ENCODE peak calls at places on chromosomes 6 and 20, in five cellular contexts. A is natural killer cell, P is adrenal gland, T is myocyte, R is T-helper 9 cell. V is an unnamed sample.

GRCh38 chr6:136319732-136320131 is 30.1 kb upstream of the BCLAF1 start:
- DNase-seq in A (no peak), P (no peak), T (no peak), R (no peak), V (no peak)

GRCh38 chr6:71138416-71138815 is 150.2 kb upstream of the OGFRL1 start:
- DNase-seq in A (no peak), P (no peak), T (no peak), R (no peak), V (no peak)

GRCh38 chr6:15481892-15482291 is 180.9 kb downstream of the DTNBP1 start:
- DNase-seq in A (no peak), P (no peak), T (peak), R (no peak), V (no peak)

GRCh38 chr6:126143650-126144260 is 157.4 kb downstream of the TRMT11 start:
- DNase-seq in A (no peak), P (no peak), T (no peak), R (no peak), V (no peak)

GRCh38 chr6:137978252-137978896 is 111.3 kb downstream of the TNFAIP3 start:
- DNase-seq in A (no peak), P (no peak), T (no peak), R (no peak), V (no peak)

GRCh38 chr6:139539852-139540251 is 165.4 kb upstream of the CITED2 start:
- DNase-seq in A (no peak), P (no peak), T (peak), R (no peak), V (no peak)

GRCh38 chr20:760751-761417 is 7.4 kb downstream of the SLC52A3 start:
- DNase-seq in A (no peak), P (no peak), T (no peak), R (peak), V (no peak)

GRCh38 chr6:292506-293184 is 358 bp downstream of the DUSP22 start:
- DNase-seq in A (peak), P (peak), T (peak), R (peak), V (peak)

GRCh38 chr6:25519856-25520255 is 132.2 kb upstream of the SCGN start:
- DNase-seq in A (no peak), P (no peak), T (peak), R (no peak), V (no peak)

GRCh38 chr6:38997128-38997761 is 51.3 kb upstream of the GLP1R start:
- DNase-seq in A (peak), P (no peak), T (peak), R (peak), V (no peak)

GRCh38 chr6:36590237-36590636 is 3.9 kb upstream of the SRSF3 start:
- DNase-seq in A (no peak), P (no peak), T (peak), R (no peak), V (no peak)

GRCh38 chr6:156686940-156687874 is 90.0 kb upstream of the ARID1B start:
- DNase-seq in A (peak), P (peak), T (peak), R (peak), V (peak)

GRCh38 chr6:147906361-147906760 is 397.9 kb downstream of the SAMD5 start:
- DNase-seq in A (no peak), P (no peak), T (peak), R (no peak), V (no peak)

GRCh38 chr6:75096986-75097385 is 108.9 kb downstream of the COL12A1 start:
- DNase-seq in A (no peak), P (no peak), T (no peak), R (no peak), V (no peak)

GRCh38 chr20:44746367-44747165 is 901 bp downstream of the KCNK15 start:
- DNase-seq in A (no peak), P (no peak), T (no peak), R (no peak), V (no peak)

GRCh38 chr20:55605594-55605993 is 399.7 kb downstream of the CBLN4 start:
- DNase-seq in A (no peak), P (no peak), T (no peak), R (no peak), V (no peak)

GRCh38 chr6:118893095-118893881 is 664 bp upstream of the ASF1A start:
- DNase-seq in A (peak), P (peak), T (peak), R (peak), V (peak)

GRCh38 chr6:72218125-72218524 is 331.8 kb downstream of the RIMS1 start:
- DNase-seq in A (no peak), P (peak), T (peak), R (no peak), V (no peak)

GRCh38 chr20:34834459-34834893 is 9.0 kb upstream of the NCOA6 start:
- DNase-seq in A (no peak), P (no peak), T (peak), R (no peak), V (no peak)

GRCh38 chr6:111551521-111552231 is 54.0 kb downstream of the TRAF3IP2 start:
- DNase-seq in A (no peak), P (peak), T (peak), R (no peak), V (no peak)

GRCh38 chr6:40754481-40755045 is 167.4 kb upstream of the LRFN2 start:
- DNase-seq in A (no peak), P (no peak), T (no peak), R (no peak), V (no peak)

GRCh38 chr6:30044630-30045029 is 16.4 kb upstream of the POLR1H start:
- DNase-seq in A (no peak), P (no peak), T (peak), R (no peak), V (no peak)

GRCh38 chr20:19735446-19735845 is 22.6 kb upstream of the RIN2 start:
- DNase-seq in A (no peak), P (peak), T (peak), R (no peak), V (no peak)

GRCh38 chr20:56875052-56875663 is 246.1 kb downstream of the TFAP2C start:
- DNase-seq in A (no peak), P (no peak), T (no peak), R (no peak), V (no peak)

GRCh38 chr20:25054995-25055629 is 2.8 kb downstream of the ACSS1 start:
- DNase-seq in A (no peak), P (no peak), T (peak), R (no peak), V (no peak)

GRCh38 chr6:84825461-84825860 is 61.1 kb upstream of the TBX18 start:
- DNase-seq in A (no peak), P (no peak), T (peak), R (no peak), V (no peak)

GRCh38 chr6:110319843-110320242 is 38.3 kb downstream of the METTL24 start:
- DNase-seq in A (no peak), P (no peak), T (no peak), R (no peak), V (no peak)

GRCh38 chr20:17841751-17842191 is 126.8 kb downstream of the SNX5 start:
- DNase-seq in A (no peak), P (no peak), T (peak), R (no peak), V (no peak)

GRCh38 chr6:121480099-121480713 is 44.8 kb downstream of the GJA1 start:
- DNase-seq in A (no peak), P (no peak), T (no peak), R (no peak), V (no peak)

GRCh38 chr6:149840345-149841075 is 23.6 kb downstream of the LRP11 start:
- DNase-seq in A (no peak), P (peak), T (peak), R (peak), V (peak)

GRCh38 chr6:36622901-36623546 is 28.9 kb downstream of the SRSF3 start:
- DNase-seq in A (no peak), P (no peak), T (no peak), R (no peak), V (no peak)

GRCh38 chr6:49336514-49337131 is 126.4 kb downstream of the MMUT start:
- DNase-seq in A (no peak), P (no peak), T (no peak), R (no peak), V (no peak)

GRCh38 chr20:63090052-63090451 is 83.3 kb upstream of the BHLHE23 start:
- DNase-seq in A (no peak), P (no peak), T (no peak), R (no peak), V (no peak)

GRCh38 chr6:166862287-166862977 is 93.9 kb downstream of the RNASET2 start:
- DNase-seq in A (no peak), P (peak), T (no peak), R (peak), V (peak)

GRCh38 chr6:155121699-155122098 is 126.6 kb downstream of the TIAM2 start:
- DNase-seq in A (no peak), P (no peak), T (peak), R (no peak), V (no peak)

GRCh38 chr6:119060255-119060907 is 18.1 kb downstream of the FAM184A start:
- DNase-seq in A (no peak), P (no peak), T (no peak), R (no peak), V (no peak)

GRCh38 chr6:150659046-150659763 is 59.5 kb downstream of the PLEKHG1 start:
- DNase-seq in A (no peak), P (no peak), T (no peak), R (no peak), V (no peak)

GRCh38 chr20:60964911-60965310 is 287.1 kb upstream of the CDH4 start:
- DNase-seq in A (no peak), P (no peak), T (no peak), R (no peak), V (no peak)

V was measured in effector CD4-positive, alpha-beta T cell.